ENCODE peak calls at places on chromosomes 4 and X, in six cellular contexts. O, M, K, H, J and L are unnamed samples.

GRCh38 chrX:28590394-28590793 is 3.1 kb downstream of the IL1RAPL1 start:
- DNase-seq in H (no peak), M (no peak), K (no peak), O (peak; percentile 22), J (no peak), L (no peak)

GRCh38 chr4:687975-688694 is 816 bp downstream of the SLC49A3 start:
- DNase-seq in K (peak; percentile 71), O (no peak), H (no peak), M (no peak), J (peak; percentile 80), L (no peak)

GRCh38 chrX:101462892-101463291 is 22.4 kb upstream of the ARMCX4 start:
- DNase-seq in J (no peak), M (no peak), H (no peak), K (no peak), O (peak; percentile 32), L (no peak)

GRCh38 chrX:153926863-153927685 is 1.0 kb upstream of the ARHGAP4 start:
- DNase-seq in J (peak; percentile 86), K (no peak), M (no peak), H (no peak), O (peak; percentile 51), L (no peak)

GRCh38 chr4:47913858-47914218 is 545 bp downstream of the NFXL1 start:
- DNase-seq in J (peak; percentile 89), O (peak; percentile 8), M (no peak), K (peak; percentile 60), H (peak; percentile 35), L (peak; percentile 63)

GRCh38 chr4:143337600-143338287 is 1.1 kb downstream of the GAB1 start:
- DNase-seq in O (peak; percentile 65), M (no peak), H (peak; percentile 55), J (peak; percentile 76), K (peak; percentile 37), L (peak; percentile 29)

GRCh38 chr4:109879081-109879480 is 31.2 kb downstream of the LRIT3 start:
- DNase-seq in H (no peak), O (no peak), M (no peak), J (peak; percentile 54), K (no peak), L (no peak)

GRCh38 chrX:46279214-46279924 is 265.9 kb downstream of the ZNF674 start:
- DNase-seq in K (no peak), O (peak; percentile 13), J (no peak), H (no peak), M (no peak), L (no peak)

GRCh38 chr4:86935833-86936721 is 1.3 kb downstream of the AFF1 start:
- DNase-seq in O (peak; percentile 75), H (peak; percentile 87), J (peak; percentile 87), M (no peak), K (peak; percentile 74), L (peak; percentile 30)

GRCh38 chr4:33746979-33747378 is 2497.3 kb downstream of the ARAP2 start:
- DNase-seq in M (peak; percentile 11), K (no peak), H (no peak), O (no peak), J (no peak), L (no peak)

GRCh38 chrX:48831136-48831908 is 4.1 kb downstream of the PCSK1N start:
- DNase-seq in M (no peak), J (no peak), H (no peak), O (no peak), K (peak; percentile 16), L (no peak)

GRCh38 chrX:49110417-49110816 is 13.1 kb downstream of the GPKOW start:
- DNase-seq in M (no peak), J (no peak), O (no peak), H (no peak), K (no peak), L (no peak)

GRCh38 chr4:186857793-186858192 is 134.1 kb upstream of the FAT1 start:
- DNase-seq in H (no peak), O (no peak), K (no peak), M (no peak), J (no peak), L (no peak)

GRCh38 chrX:148517191-148517590 is 16.8 kb downstream of the AFF2 start:
- DNase-seq in J (no peak), H (no peak), M (no peak), K (no peak), O (no peak), L (no peak)

GRCh38 chrX:3592184-3592583 is 121.3 kb downstream of the PRKX start:
- DNase-seq in K (peak; percentile 24), O (no peak), M (no peak), J (no peak), H (no peak), L (no peak)

GRCh38 chr4:82513382-82513781 is 48.4 kb downstream of the TMEM150C start:
- DNase-seq in M (no peak), J (no peak), O (no peak), H (no peak), K (no peak), L (no peak)

GRCh38 chrX:97705936-97706335 is 822.2 kb downstream of the RPA4 start:
- DNase-seq in K (no peak), H (no peak), M (no peak), O (no peak), J (no peak), L (no peak)

GRCh38 chrX:68929332-68930150 is 100.7 kb downstream of the EFNB1 start:
- DNase-seq in M (peak; percentile 43), J (no peak), K (no peak), H (peak; percentile 52), O (peak; percentile 82), L (no peak)

GRCh38 chr4:62912531-62912930 is 1496.7 kb downstream of the TECRL start:
- DNase-seq in M (no peak), J (no peak), K (no peak), H (no peak), O (no peak), L (no peak)

GRCh38 chr4:129092636-129093172 is 635 bp downstream of the SCLT1 start:
- DNase-seq in K (no peak), J (no peak), M (no peak), O (peak; percentile 29), H (no peak), L (no peak)

GRCh38 chr4:124879195-124879594 is 166.7 kb upstream of the ANKRD50 start:
- DNase-seq in H (no peak), K (no peak), O (no peak), J (no peak), M (no peak), L (no peak)

DNA sequence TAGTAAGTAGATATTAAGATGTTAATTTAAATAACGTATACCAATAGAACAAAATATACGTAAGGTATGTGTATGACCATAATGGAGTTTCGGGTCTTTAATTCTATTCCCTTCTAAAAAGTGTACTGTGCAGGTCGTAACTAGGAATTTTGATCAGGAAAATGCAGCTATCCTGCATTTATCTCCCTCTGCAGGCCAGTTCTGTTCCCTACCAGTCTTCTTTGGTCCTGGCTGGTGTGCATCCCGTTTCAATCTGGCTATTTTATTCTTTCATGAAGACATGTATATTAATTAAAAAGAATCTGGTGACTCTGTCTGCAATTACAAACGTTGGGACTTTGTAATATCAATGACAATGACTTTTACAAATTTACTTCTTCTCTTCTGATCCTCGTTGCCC is 534.1 kb upstream of the AADAT start:
- DNase-seq in K (no peak), J (no peak), O (no peak), H (no peak), M (no peak), L (no peak)
- TF ChIP-seq CTCF in K (no peak), J (no peak), O (no peak), H (no peak), M (no peak), L (no peak)

GRCh38 chr4:145186719-145187118 is 6.3 kb upstream of the OTUD4 start:
- DNase-seq in J (no peak), O (no peak), M (no peak), K (no peak), H (no peak), L (no peak)
- TF ChIP-seq CTCF in J (no peak), O (no peak), M (no peak), K (no peak), H (no peak), L (no peak)

GRCh38 chr4:71270901-71271300 is 67.9 kb upstream of the SLC4A4 start:
- DNase-seq in J (no peak), M (no peak), O (peak; percentile 62), H (no peak), K (peak; percentile 57), L (peak; percentile 35)
- TF ChIP-seq CTCF in J (no peak), M (peak; percentile 44), O (peak; percentile 53), H (no peak), K (no peak), L (peak; percentile 46)

GRCh38 chr4:122140834-122141233 is 11.3 kb upstream of the BLTP1 start:
- DNase-seq in O (no peak), K (no peak), M (no peak), H (no peak), J (no peak), L (no peak)
- TF ChIP-seq CTCF in O (no peak), K (no peak), M (no peak), H (no peak), J (no peak), L (no peak)

GRCh38 chrX:103817502-103817901 is 14.6 kb downstream of the RAB9B start:
- DNase-seq in O (peak; percentile 51), H (peak; percentile 17), J (no peak), K (no peak), M (peak; percentile 25), L (peak; percentile 25)
- TF ChIP-seq CTCF in O (peak; percentile 41), H (peak; percentile 89), J (peak; percentile 71), K (peak; percentile 60), M (peak; percentile 29), L (peak; percentile 77)

DNA sequence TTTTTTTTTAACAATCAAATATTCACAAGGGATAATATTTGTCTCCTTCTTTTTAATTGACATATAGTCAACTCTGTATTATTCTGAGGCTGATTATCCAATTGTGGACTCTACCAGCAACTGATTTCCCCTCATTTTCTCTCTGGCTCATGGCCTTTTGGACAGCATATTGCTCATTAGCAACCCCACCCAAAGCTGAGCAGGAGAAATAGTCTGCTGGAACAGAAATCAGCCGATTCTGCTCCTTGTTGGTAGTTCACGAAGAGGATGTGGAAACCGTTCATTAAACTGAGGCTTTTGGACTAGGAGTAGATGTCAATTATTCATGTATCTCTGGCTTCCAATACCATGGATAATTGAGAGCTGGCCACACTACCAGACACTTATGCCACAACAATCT is 428.4 kb upstream of the INTU start:
- DNase-seq in O (no peak), J (no peak), K (no peak), M (no peak), H (no peak), L (no peak)
- TF ChIP-seq CTCF in O (no peak), J (no peak), K (no peak), M (no peak), H (no peak), L (no peak)